ENCODE peak calls at places on chromosomes 4 and X, in nine cellular contexts. One of them, this sample, is unnamed.

GRCh38 chr4:168605411-168605810 is 108.6 kb downstream of the PALLD start:
- DNase-seq in astrocyte of the hippocampus: peak; percentile 85
- DNase-seq in foreskin keratinocyte: no peak
- DNase-seq in foreskin fibroblast: peak; percentile 54
- DNase-seq in skeletal muscle cell: no peak
- DNase-seq in putamen: no peak
- DNase-seq in T-helper 22 cell: no peak
- DNase-seq in amygdala: no peak
- DNase-seq in stimulated activated CD8-positive, alpha-beta memory T cell treated with anti-CD3 and anti-CD28 coated beads, Interleukin-12 subunit alpha, Interleukin-12 subunit beta, amount 100 ng/mL, for 1 hour: no peak
- DNase-seq in this sample: no peak

GRCh38 chrX:98028691-98029090 is 1145.0 kb downstream of the RPA4 start:
- DNase-seq in astrocyte of the hippocampus: no peak
- DNase-seq in foreskin keratinocyte: no peak
- DNase-seq in foreskin fibroblast: no peak
- DNase-seq in skeletal muscle cell: no peak
- DNase-seq in putamen: no peak
- DNase-seq in T-helper 22 cell: no peak
- DNase-seq in amygdala: no peak
- DNase-seq in stimulated activated CD8-positive, alpha-beta memory T cell treated with anti-CD3 and anti-CD28 coated beads, Interleukin-12 subunit alpha, Interleukin-12 subunit beta, amount 100 ng/mL, for 1 hour: no peak
- DNase-seq in this sample: no peak

GRCh38 chrX:75074475-75074874 is 81.6 kb downstream of the ABCB7 start:
- DNase-seq in astrocyte of the hippocampus: no peak
- DNase-seq in foreskin keratinocyte: no peak
- DNase-seq in foreskin fibroblast: no peak
- DNase-seq in skeletal muscle cell: no peak
- DNase-seq in putamen: no peak
- DNase-seq in T-helper 22 cell: no peak
- DNase-seq in amygdala: no peak
- DNase-seq in stimulated activated CD8-positive, alpha-beta memory T cell treated with anti-CD3 and anti-CD28 coated beads, Interleukin-12 subunit alpha, Interleukin-12 subunit beta, amount 100 ng/mL, for 1 hour: no peak
- DNase-seq in this sample: no peak

GRCh38 chr4:113901994-113902787 is 77.3 kb downstream of the ARSJ start:
- DNase-seq in astrocyte of the hippocampus: no peak
- DNase-seq in foreskin keratinocyte: no peak
- DNase-seq in foreskin fibroblast: no peak
- DNase-seq in skeletal muscle cell: no peak
- DNase-seq in putamen: no peak
- DNase-seq in T-helper 22 cell: peak; percentile 55
- DNase-seq in amygdala: no peak
- DNase-seq in stimulated activated CD8-positive, alpha-beta memory T cell treated with anti-CD3 and anti-CD28 coated beads, Interleukin-12 subunit alpha, Interleukin-12 subunit beta, amount 100 ng/mL, for 1 hour: peak; percentile 45
- DNase-seq in this sample: no peak

GRCh38 chrX:115017455-115017854 is at the start of gene IL13RA2:
- DNase-seq in astrocyte of the hippocampus: peak; percentile 16
- DNase-seq in foreskin keratinocyte: no peak
- DNase-seq in foreskin fibroblast: no peak
- DNase-seq in skeletal muscle cell: no peak
- DNase-seq in putamen: peak; percentile 1
- DNase-seq in T-helper 22 cell: no peak
- DNase-seq in amygdala: no peak
- DNase-seq in stimulated activated CD8-positive, alpha-beta memory T cell treated with anti-CD3 and anti-CD28 coated beads, Interleukin-12 subunit alpha, Interleukin-12 subunit beta, amount 100 ng/mL, for 1 hour: no peak
- DNase-seq in this sample: no peak

GRCh38 chr4:154490261-154490588 is 1.4 kb downstream of the DCHS2 start:
- DNase-seq in astrocyte of the hippocampus: peak; percentile 6
- DNase-seq in foreskin keratinocyte: no peak
- DNase-seq in foreskin fibroblast: no peak
- DNase-seq in skeletal muscle cell: no peak
- DNase-seq in putamen: no peak
- DNase-seq in T-helper 22 cell: no peak
- DNase-seq in amygdala: no peak
- DNase-seq in stimulated activated CD8-positive, alpha-beta memory T cell treated with anti-CD3 and anti-CD28 coated beads, Interleukin-12 subunit alpha, Interleukin-12 subunit beta, amount 100 ng/mL, for 1 hour: no peak
- DNase-seq in this sample: no peak

GRCh38 chr4:127856485-127857447 is 23.9 kb upstream of the PLK4 start:
- DNase-seq in astrocyte of the hippocampus: peak; percentile 92
- DNase-seq in foreskin keratinocyte: peak; percentile 94
- DNase-seq in foreskin fibroblast: peak; percentile 87
- DNase-seq in skeletal muscle cell: peak; percentile 75
- DNase-seq in putamen: no peak
- DNase-seq in T-helper 22 cell: no peak
- DNase-seq in amygdala: no peak
- DNase-seq in stimulated activated CD8-positive, alpha-beta memory T cell treated with anti-CD3 and anti-CD28 coated beads, Interleukin-12 subunit alpha, Interleukin-12 subunit beta, amount 100 ng/mL, for 1 hour: no peak
- DNase-seq in this sample: peak; percentile 83

GRCh38 chr4:177441061-177441802 is 1.0 kb downstream of the AGA start:
- DNase-seq in astrocyte of the hippocampus: no peak
- DNase-seq in foreskin keratinocyte: no peak
- DNase-seq in foreskin fibroblast: no peak
- DNase-seq in skeletal muscle cell: no peak
- DNase-seq in putamen: no peak
- DNase-seq in T-helper 22 cell: no peak
- DNase-seq in amygdala: peak; percentile 41
- DNase-seq in stimulated activated CD8-positive, alpha-beta memory T cell treated with anti-CD3 and anti-CD28 coated beads, Interleukin-12 subunit alpha, Interleukin-12 subunit beta, amount 100 ng/mL, for 1 hour: no peak
- DNase-seq in this sample: no peak

GRCh38 chr4:164621886-164622521 is 131.9 kb upstream of the SMIM31 start:
- DNase-seq in astrocyte of the hippocampus: peak; percentile 4
- DNase-seq in foreskin keratinocyte: peak; percentile 54
- DNase-seq in foreskin fibroblast: no peak
- DNase-seq in skeletal muscle cell: no peak
- DNase-seq in putamen: no peak
- DNase-seq in T-helper 22 cell: no peak
- DNase-seq in amygdala: no peak
- DNase-seq in stimulated activated CD8-positive, alpha-beta memory T cell treated with anti-CD3 and anti-CD28 coated beads, Interleukin-12 subunit alpha, Interleukin-12 subunit beta, amount 100 ng/mL, for 1 hour: no peak
- DNase-seq in this sample: peak; percentile 20

GRCh38 chr4:152640058-152640921 is 39.5 kb downstream of the TMEM154 start:
- DNase-seq in astrocyte of the hippocampus: peak; percentile 33
- DNase-seq in foreskin keratinocyte: no peak
- DNase-seq in foreskin fibroblast: no peak
- DNase-seq in skeletal muscle cell: no peak
- DNase-seq in putamen: no peak
- DNase-seq in T-helper 22 cell: no peak
- DNase-seq in amygdala: no peak
- DNase-seq in stimulated activated CD8-positive, alpha-beta memory T cell treated with anti-CD3 and anti-CD28 coated beads, Interleukin-12 subunit alpha, Interleukin-12 subunit beta, amount 100 ng/mL, for 1 hour: no peak
- DNase-seq in this sample: no peak

GRCh38 chr4:24809376-24809775 is 14.0 kb downstream of the SOD3 start:
- DNase-seq in astrocyte of the hippocampus: no peak
- DNase-seq in foreskin keratinocyte: no peak
- DNase-seq in foreskin fibroblast: no peak
- DNase-seq in skeletal muscle cell: no peak
- DNase-seq in putamen: no peak
- DNase-seq in T-helper 22 cell: no peak
- DNase-seq in amygdala: no peak
- DNase-seq in stimulated activated CD8-positive, alpha-beta memory T cell treated with anti-CD3 and anti-CD28 coated beads, Interleukin-12 subunit alpha, Interleukin-12 subunit beta, amount 100 ng/mL, for 1 hour: no peak
- DNase-seq in this sample: no peak

GRCh38 chr4:44817905-44818304 is 91.5 kb upstream of the GNPDA2 start:
- DNase-seq in astrocyte of the hippocampus: no peak
- DNase-seq in foreskin keratinocyte: no peak
- DNase-seq in foreskin fibroblast: no peak
- DNase-seq in skeletal muscle cell: no peak
- DNase-seq in putamen: no peak
- DNase-seq in T-helper 22 cell: no peak
- DNase-seq in amygdala: no peak
- DNase-seq in stimulated activated CD8-positive, alpha-beta memory T cell treated with anti-CD3 and anti-CD28 coated beads, Interleukin-12 subunit alpha, Interleukin-12 subunit beta, amount 100 ng/mL, for 1 hour: no peak
- DNase-seq in this sample: no peak

GRCh38 chr4:159021597-159022385 is 81.1 kb upstream of the RAPGEF2 start:
- DNase-seq in astrocyte of the hippocampus: no peak
- DNase-seq in foreskin keratinocyte: no peak
- DNase-seq in foreskin fibroblast: no peak
- DNase-seq in skeletal muscle cell: no peak
- DNase-seq in putamen: peak; percentile 30
- DNase-seq in T-helper 22 cell: no peak
- DNase-seq in amygdala: no peak
- DNase-seq in stimulated activated CD8-positive, alpha-beta memory T cell treated with anti-CD3 and anti-CD28 coated beads, Interleukin-12 subunit alpha, Interleukin-12 subunit beta, amount 100 ng/mL, for 1 hour: no peak
- DNase-seq in this sample: no peak

GRCh38 chr4:109131559-109131958 is 170.9 kb downstream of the COL25A1 start:
- DNase-seq in astrocyte of the hippocampus: no peak
- DNase-seq in foreskin keratinocyte: no peak
- DNase-seq in foreskin fibroblast: no peak
- DNase-seq in skeletal muscle cell: no peak
- DNase-seq in putamen: no peak
- DNase-seq in T-helper 22 cell: no peak
- DNase-seq in amygdala: no peak
- DNase-seq in stimulated activated CD8-positive, alpha-beta memory T cell treated with anti-CD3 and anti-CD28 coated beads, Interleukin-12 subunit alpha, Interleukin-12 subunit beta, amount 100 ng/mL, for 1 hour: no peak
- DNase-seq in this sample: no peak

GRCh38 chrX:68694429-68695205 is 47.2 kb downstream of the STARD8 start:
- DNase-seq in astrocyte of the hippocampus: no peak
- DNase-seq in foreskin keratinocyte: no peak
- DNase-seq in foreskin fibroblast: no peak
- DNase-seq in skeletal muscle cell: no peak
- DNase-seq in putamen: no peak
- DNase-seq in T-helper 22 cell: no peak
- DNase-seq in amygdala: no peak
- DNase-seq in stimulated activated CD8-positive, alpha-beta memory T cell treated with anti-CD3 and anti-CD28 coated beads, Interleukin-12 subunit alpha, Interleukin-12 subunit beta, amount 100 ng/mL, for 1 hour: no peak
- DNase-seq in this sample: no peak

GRCh38 chrX:71492086-71493065 is 40.5 kb upstream of the OGT start:
- DNase-seq in astrocyte of the hippocampus: peak; percentile 56
- DNase-seq in foreskin keratinocyte: no peak
- DNase-seq in foreskin fibroblast: peak; percentile 21
- DNase-seq in skeletal muscle cell: no peak
- DNase-seq in putamen: no peak
- DNase-seq in T-helper 22 cell: peak; percentile 14
- DNase-seq in amygdala: no peak
- DNase-seq in stimulated activated CD8-positive, alpha-beta memory T cell treated with anti-CD3 and anti-CD28 coated beads, Interleukin-12 subunit alpha, Interleukin-12 subunit beta, amount 100 ng/mL, for 1 hour: no peak
- DNase-seq in this sample: no peak

GRCh38 chr4:83189631-83190136 is 75.2 kb upstream of the PLAC8 start:
- DNase-seq in astrocyte of the hippocampus: no peak
- DNase-seq in foreskin keratinocyte: no peak
- DNase-seq in foreskin fibroblast: no peak
- DNase-seq in skeletal muscle cell: no peak
- DNase-seq in putamen: no peak
- DNase-seq in T-helper 22 cell: no peak
- DNase-seq in amygdala: no peak
- DNase-seq in stimulated activated CD8-positive, alpha-beta memory T cell treated with anti-CD3 and anti-CD28 coated beads, Interleukin-12 subunit alpha, Interleukin-12 subunit beta, amount 100 ng/mL, for 1 hour: no peak
- DNase-seq in this sample: no peak

GRCh38 chrX:113075521-113075920 is 234.9 kb upstream of the AMOT start:
- DNase-seq in astrocyte of the hippocampus: no peak
- DNase-seq in foreskin keratinocyte: no peak
- DNase-seq in foreskin fibroblast: no peak
- DNase-seq in skeletal muscle cell: no peak
- DNase-seq in putamen: no peak
- DNase-seq in T-helper 22 cell: no peak
- DNase-seq in amygdala: no peak
- DNase-seq in stimulated activated CD8-positive, alpha-beta memory T cell treated with anti-CD3 and anti-CD28 coated beads, Interleukin-12 subunit alpha, Interleukin-12 subunit beta, amount 100 ng/mL, for 1 hour: no peak
- DNase-seq in this sample: no peak

GRCh38 chr4:77040265-77040664 is 35.5 kb downstream of the CCNI start:
- DNase-seq in astrocyte of the hippocampus: peak; percentile 69
- DNase-seq in foreskin keratinocyte: no peak
- DNase-seq in foreskin fibroblast: peak; percentile 64
- DNase-seq in skeletal muscle cell: no peak
- DNase-seq in putamen: no peak
- DNase-seq in T-helper 22 cell: no peak
- DNase-seq in amygdala: no peak
- DNase-seq in stimulated activated CD8-positive, alpha-beta memory T cell treated with anti-CD3 and anti-CD28 coated beads, Interleukin-12 subunit alpha, Interleukin-12 subunit beta, amount 100 ng/mL, for 1 hour: no peak
- DNase-seq in this sample: no peak

GRCh38 chr4:5069916-5070315 is 18.6 kb downstream of the STK32B start:
- DNase-seq in astrocyte of the hippocampus: peak; percentile 41
- DNase-seq in foreskin keratinocyte: no peak
- DNase-seq in foreskin fibroblast: no peak
- DNase-seq in skeletal muscle cell: no peak
- DNase-seq in putamen: no peak
- DNase-seq in T-helper 22 cell: no peak
- DNase-seq in amygdala: no peak
- DNase-seq in stimulated activated CD8-positive, alpha-beta memory T cell treated with anti-CD3 and anti-CD28 coated beads, Interleukin-12 subunit alpha, Interleukin-12 subunit beta, amount 100 ng/mL, for 1 hour: no peak
- DNase-seq in this sample: no peak

GRCh38 chrX:103063191-103063845 is 653 bp downstream of the BEX1 start:
- DNase-seq in astrocyte of the hippocampus: peak; percentile 68
- DNase-seq in foreskin keratinocyte: no peak
- DNase-seq in foreskin fibroblast: peak; percentile 18
- DNase-seq in skeletal muscle cell: no peak
- DNase-seq in putamen: peak; percentile 17
- DNase-seq in T-helper 22 cell: no peak
- DNase-seq in amygdala: peak; percentile 7
- DNase-seq in stimulated activated CD8-positive, alpha-beta memory T cell treated with anti-CD3 and anti-CD28 coated beads, Interleukin-12 subunit alpha, Interleukin-12 subunit beta, amount 100 ng/mL, for 1 hour: no peak
- DNase-seq in this sample: no peak

GRCh38 chr4:41216294-41217019 is 2.1 kb upstream of the APBB2 start:
- DNase-seq in astrocyte of the hippocampus: peak; percentile 81
- DNase-seq in foreskin keratinocyte: peak; percentile 56
- DNase-seq in foreskin fibroblast: peak; percentile 51
- DNase-seq in skeletal muscle cell: no peak
- DNase-seq in putamen: peak; percentile 62
- DNase-seq in T-helper 22 cell: no peak
- DNase-seq in amygdala: peak; percentile 37
- DNase-seq in stimulated activated CD8-positive, alpha-beta memory T cell treated with anti-CD3 and anti-CD28 coated beads, Interleukin-12 subunit alpha, Interleukin-12 subunit beta, amount 100 ng/mL, for 1 hour: no peak
- DNase-seq in this sample: no peak

GRCh38 chr4:86367577-86367976 is 7.7 kb upstream of the MAPK10 start:
- DNase-seq in astrocyte of the hippocampus: no peak
- DNase-seq in foreskin keratinocyte: no peak
- DNase-seq in foreskin fibroblast: peak; percentile 76
- DNase-seq in skeletal muscle cell: peak; percentile 80
- DNase-seq in putamen: no peak
- DNase-seq in T-helper 22 cell: no peak
- DNase-seq in amygdala: no peak
- DNase-seq in stimulated activated CD8-positive, alpha-beta memory T cell treated with anti-CD3 and anti-CD28 coated beads, Interleukin-12 subunit alpha, Interleukin-12 subunit beta, amount 100 ng/mL, for 1 hour: no peak
- DNase-seq in this sample: peak; percentile 5

GRCh38 chr4:74738756-74739155 is 55.6 kb downstream of the BTC start:
- DNase-seq in astrocyte of the hippocampus: no peak
- DNase-seq in foreskin keratinocyte: peak; percentile 38
- DNase-seq in foreskin fibroblast: peak; percentile 20
- DNase-seq in skeletal muscle cell: peak; percentile 31
- DNase-seq in putamen: no peak
- DNase-seq in T-helper 22 cell: no peak
- DNase-seq in amygdala: no peak
- DNase-seq in stimulated activated CD8-positive, alpha-beta memory T cell treated with anti-CD3 and anti-CD28 coated beads, Interleukin-12 subunit alpha, Interleukin-12 subunit beta, amount 100 ng/mL, for 1 hour: no peak
- DNase-seq in this sample: peak; percentile 62

GRCh38 chrX:69195810-69196209 is 30.6 kb upstream of the PJA1 start:
- DNase-seq in astrocyte of the hippocampus: no peak
- DNase-seq in foreskin keratinocyte: no peak
- DNase-seq in foreskin fibroblast: no peak
- DNase-seq in skeletal muscle cell: no peak
- DNase-seq in putamen: no peak
- DNase-seq in T-helper 22 cell: no peak
- DNase-seq in amygdala: no peak
- DNase-seq in stimulated activated CD8-positive, alpha-beta memory T cell treated with anti-CD3 and anti-CD28 coated beads, Interleukin-12 subunit alpha, Interleukin-12 subunit beta, amount 100 ng/mL, for 1 hour: no peak
- DNase-seq in this sample: no peak

GRCh38 chr4:20954541-20954940 is 254.3 kb downstream of the PACRGL start:
- DNase-seq in astrocyte of the hippocampus: no peak
- DNase-seq in foreskin keratinocyte: no peak
- DNase-seq in foreskin fibroblast: no peak
- DNase-seq in skeletal muscle cell: no peak
- DNase-seq in putamen: no peak
- DNase-seq in T-helper 22 cell: no peak
- DNase-seq in amygdala: no peak
- DNase-seq in stimulated activated CD8-positive, alpha-beta memory T cell treated with anti-CD3 and anti-CD28 coated beads, Interleukin-12 subunit alpha, Interleukin-12 subunit beta, amount 100 ng/mL, for 1 hour: no peak
- DNase-seq in this sample: no peak

GRCh38 chrX:118038614-118039365 is 77.8 kb downstream of the KLHL13 start:
- DNase-seq in astrocyte of the hippocampus: no peak
- DNase-seq in foreskin keratinocyte: no peak
- DNase-seq in foreskin fibroblast: no peak
- DNase-seq in skeletal muscle cell: no peak
- DNase-seq in putamen: no peak
- DNase-seq in T-helper 22 cell: no peak
- DNase-seq in amygdala: no peak
- DNase-seq in stimulated activated CD8-positive, alpha-beta memory T cell treated with anti-CD3 and anti-CD28 coated beads, Interleukin-12 subunit alpha, Interleukin-12 subunit beta, amount 100 ng/mL, for 1 hour: no peak
- DNase-seq in this sample: no peak

GRCh38 chr4:1382776-1383727 is 23.2 kb downstream of the NKX1-1 start:
- DNase-seq in astrocyte of the hippocampus: no peak
- DNase-seq in foreskin keratinocyte: no peak
- DNase-seq in foreskin fibroblast: no peak
- DNase-seq in skeletal muscle cell: no peak
- DNase-seq in putamen: no peak
- DNase-seq in T-helper 22 cell: no peak
- DNase-seq in amygdala: no peak
- DNase-seq in stimulated activated CD8-positive, alpha-beta memory T cell treated with anti-CD3 and anti-CD28 coated beads, Interleukin-12 subunit alpha, Interleukin-12 subunit beta, amount 100 ng/mL, for 1 hour: no peak
- DNase-seq in this sample: no peak

GRCh38 chr4:75841641-75842520 is 60.4 kb downstream of the PPEF2 start:
- DNase-seq in astrocyte of the hippocampus: peak; percentile 45
- DNase-seq in foreskin keratinocyte: no peak
- DNase-seq in foreskin fibroblast: no peak
- DNase-seq in skeletal muscle cell: no peak
- DNase-seq in putamen: no peak
- DNase-seq in T-helper 22 cell: no peak
- DNase-seq in amygdala: no peak
- DNase-seq in stimulated activated CD8-positive, alpha-beta memory T cell treated with anti-CD3 and anti-CD28 coated beads, Interleukin-12 subunit alpha, Interleukin-12 subunit beta, amount 100 ng/mL, for 1 hour: no peak
- DNase-seq in this sample: no peak

GRCh38 chr4:107197121-107197520 is 161.0 kb upstream of the DKK2 start:
- DNase-seq in astrocyte of the hippocampus: no peak
- DNase-seq in foreskin keratinocyte: no peak
- DNase-seq in foreskin fibroblast: no peak
- DNase-seq in skeletal muscle cell: no peak
- DNase-seq in putamen: no peak
- DNase-seq in T-helper 22 cell: no peak
- DNase-seq in amygdala: no peak
- DNase-seq in stimulated activated CD8-positive, alpha-beta memory T cell treated with anti-CD3 and anti-CD28 coated beads, Interleukin-12 subunit alpha, Interleukin-12 subunit beta, amount 100 ng/mL, for 1 hour: no peak
- DNase-seq in this sample: no peak

GRCh38 chr4:8320386-8320750 is 50.8 kb downstream of the HTRA3 start:
- DNase-seq in astrocyte of the hippocampus: no peak
- DNase-seq in foreskin keratinocyte: no peak
- DNase-seq in foreskin fibroblast: no peak
- DNase-seq in skeletal muscle cell: no peak
- DNase-seq in putamen: no peak
- DNase-seq in T-helper 22 cell: no peak
- DNase-seq in amygdala: no peak
- DNase-seq in stimulated activated CD8-positive, alpha-beta memory T cell treated with anti-CD3 and anti-CD28 coated beads, Interleukin-12 subunit alpha, Interleukin-12 subunit beta, amount 100 ng/mL, for 1 hour: no peak
- DNase-seq in this sample: no peak